ENCODE peak calls at places on chromosomes 3 and 15, in eight cellular contexts. H is GM12891, T is transverse colon, L is stomach, S is upper lobe of left lung, Q is esophagus muscularis mucosa, C is HCT116, B is spleen. P is an unnamed sample.

GRCh38 chr15:57312006-57312322 is 64.3 kb upstream of the CGNL1 start:
- DNase-seq in B (no peak), S (no peak), T (no peak), L (no peak), Q (no peak), H (no peak), C (no peak), P (no peak)

GRCh38 chr15:90609254-90610185 is 79.8 kb downstream of the CRTC3 start:
- DNase-seq in B (no peak), T (no peak), H (no peak), Q (no peak), L (no peak), C (no peak), S (no peak), P (no peak)

GRCh38 chr3:144470646-144471045 is 499.0 kb downstream of the DIPK2A start:
- DNase-seq in H (no peak), Q (no peak), C (no peak), S (no peak), T (no peak), L (no peak), B (no peak), P (no peak)

GRCh38 chr3:46222435-46223161 is 14.5 kb upstream of the CCR1 start:
- DNase-seq in S (no peak), C (no peak), T (no peak), Q (peak; percentile 78), H (no peak), B (no peak), L (no peak), P (no peak)

GRCh38 chr15:78201281-78202190 is 32.8 kb downstream of the ACSBG1 start:
- DNase-seq in B (no peak), Q (no peak), C (no peak), S (no peak), L (peak; percentile 17), H (no peak), T (no peak), P (no peak)

GRCh38 chr3:102224171-102224570 is 210.6 kb upstream of the ZPLD1 start:
- DNase-seq in H (no peak), C (no peak), S (no peak), Q (no peak), T (peak; percentile 15), L (no peak), B (no peak), P (no peak)

GRCh38 chr15:72231066-72231846 is at the start of gene PKM:
- DNase-seq in H (peak; percentile 80), S (peak; percentile 99), B (peak; percentile 98), Q (peak; percentile 99), C (peak; percentile 99), L (peak; percentile 98), T (peak; percentile 98), P (peak; percentile 86)

GRCh38 chr15:66765478-66766281 is 63.6 kb downstream of the SMAD6 start:
- DNase-seq in Q (no peak), H (no peak), L (peak; percentile 97), S (no peak), C (peak; percentile 81), B (peak; percentile 53), T (peak; percentile 67), P (no peak)

GRCh38 chr15:69531302-69532027 is 78.8 kb downstream of the RPLP1 start:
- DNase-seq in L (peak; percentile 28), B (no peak), S (no peak), T (no peak), Q (no peak), H (no peak), C (no peak), P (no peak)

GRCh38 chr3:47016934-47017435 is 37.5 kb downstream of the NBEAL2 start:
- DNase-seq in H (peak; percentile 32), T (no peak), S (no peak), Q (no peak), C (no peak), L (no peak), B (no peak), P (no peak)

GRCh38 chr3:194489736-194490612 is 3.2 kb upstream of the ATP13A3 start:
- DNase-seq in C (no peak), H (peak; percentile 40), S (no peak), L (no peak), Q (peak; percentile 78), T (no peak), B (no peak), P (peak; percentile 41)
- TF ChIP-seq POLR2A in C (no peak), H (peak; percentile 52), S (no peak), L (no peak), Q (no peak), T (no peak), B (no peak), P (peak; percentile 26)

DNA sequence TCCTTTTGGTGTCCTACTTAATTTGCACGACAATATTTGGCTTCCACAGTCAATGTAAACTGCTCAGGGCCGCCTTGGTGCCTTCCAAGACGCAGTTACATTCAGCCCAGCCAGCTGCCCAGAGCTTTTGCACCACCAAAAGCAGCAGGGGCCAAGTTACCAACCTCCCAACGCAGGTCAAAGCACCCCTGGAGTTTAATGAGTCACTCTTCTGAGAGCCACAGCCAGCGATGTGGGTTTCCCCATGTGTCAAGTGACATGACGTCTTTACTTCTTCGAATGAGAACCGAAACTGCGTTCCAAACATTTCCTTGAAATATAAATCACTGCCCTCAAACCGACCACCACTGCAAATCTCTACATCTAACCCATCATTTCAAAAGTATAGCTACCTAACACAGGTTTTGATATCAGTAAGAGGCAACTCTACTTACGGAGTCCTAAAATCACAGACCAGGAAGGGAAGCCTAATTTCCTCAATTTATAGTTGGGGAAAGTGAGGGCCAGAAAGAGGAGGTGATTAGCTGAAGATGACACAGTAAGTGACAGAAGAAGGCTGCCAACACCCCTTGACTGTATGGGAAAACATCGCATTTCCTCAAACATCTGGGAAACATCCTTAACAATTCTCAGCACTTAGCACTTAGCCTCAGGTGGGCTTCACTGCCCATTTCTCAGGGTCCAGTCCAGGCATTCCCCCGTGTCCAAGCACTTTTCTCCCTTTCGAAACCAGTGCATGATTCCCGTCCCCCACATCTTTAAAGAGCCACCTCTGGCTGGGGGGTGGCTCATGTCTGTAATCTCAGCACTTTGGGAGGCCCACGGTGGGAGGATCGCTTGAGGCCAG is 24.5 kb downstream of the MB21D2 start:
- DNase-seq in S (no peak), H (peak; percentile 32), B (no peak), L (no peak), C (peak; percentile 84), Q (no peak), T (peak; percentile 39), P (peak; percentile 35)
- TF ChIP-seq POLR2AphosphoS5 in S (peak; percentile 35), H (no peak), B (peak; percentile 49), L (no peak), C (peak; percentile 20), Q (peak; percentile 21), T (peak; percentile 19), P (no peak)

GRCh38 chr3:53844262-53845102 is 1.7 kb downstream of the CHDH start:
- DNase-seq in Q (no peak), C (no peak), T (peak; percentile 47), B (no peak), H (no peak), S (no peak), L (peak; percentile 49), P (no peak)

GRCh38 chr3:53843195-53844177 is 2.7 kb downstream of the CHDH start:
- DNase-seq in L (no peak), H (no peak), C (no peak), Q (no peak), B (no peak), S (no peak), T (no peak), P (no peak)

GRCh38 chr3:53842436-53843194 is 3.6 kb downstream of the CHDH start:
- DNase-seq in L (peak; percentile 89), Q (no peak), T (peak; percentile 79), B (no peak), C (peak; percentile 57), H (no peak), S (no peak), P (no peak)

GRCh38 chr3:53837331-53837730 is 8.9 kb downstream of the CHDH start:
- DNase-seq in C (no peak), Q (no peak), B (no peak), L (no peak), T (no peak), H (no peak), S (peak; percentile 74), P (no peak)

DNA sequence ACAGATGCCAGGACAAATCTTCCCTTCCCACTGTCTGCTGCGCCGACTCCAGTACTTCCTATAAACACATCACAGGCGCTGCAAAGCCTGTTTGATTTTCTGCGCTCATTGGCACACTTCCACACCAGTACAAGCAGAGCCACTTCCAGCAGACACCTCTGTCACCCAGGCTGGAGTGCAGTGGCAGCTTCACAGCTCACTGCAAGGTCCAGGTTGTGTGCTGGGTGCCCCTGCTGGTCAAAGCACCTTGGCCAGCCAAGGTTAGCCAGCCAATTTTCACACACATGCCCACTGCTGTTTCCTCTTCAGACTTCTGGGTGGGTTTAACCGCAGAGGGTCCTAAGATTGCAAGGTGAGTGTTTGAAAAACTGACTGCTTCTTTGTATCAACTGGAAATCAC is 4.9 kb downstream of the CHDH start:
- DNase-seq in L (peak; percentile 46), B (no peak), H (no peak), T (peak; percentile 57), Q (no peak), C (no peak), S (no peak), P (no peak)
- TF ChIP-seq POLR2A in L (no peak), B (no peak), H (no peak), T (no peak), Q (no peak), C (no peak), S (no peak), P (no peak)

GRCh38 chr3:50612973-50613851 is 1.6 kb upstream of the CISH start:
- DNase-seq in B (no peak), T (no peak), C (no peak), S (no peak), Q (no peak), H (no peak), L (no peak), P (no peak)

GRCh38 chr3:50610181-50610971 is 1.2 kb downstream of the CISH start:
- DNase-seq in L (peak; percentile 84), S (no peak), Q (no peak), C (no peak), B (no peak), T (peak; percentile 86), H (no peak), P (no peak)

GRCh38 chr3:50612234-50612972 is 829 bp upstream of the CISH start:
- DNase-seq in T (no peak), S (no peak), Q (no peak), L (no peak), C (no peak), B (no peak), H (no peak), P (no peak)

GRCh38 chr3:50610992-50611463 is 546 bp downstream of the CISH start:
- DNase-seq in Q (no peak), H (no peak), L (no peak), B (peak; percentile 84), C (no peak), T (no peak), S (no peak), P (no peak)

DNA sequence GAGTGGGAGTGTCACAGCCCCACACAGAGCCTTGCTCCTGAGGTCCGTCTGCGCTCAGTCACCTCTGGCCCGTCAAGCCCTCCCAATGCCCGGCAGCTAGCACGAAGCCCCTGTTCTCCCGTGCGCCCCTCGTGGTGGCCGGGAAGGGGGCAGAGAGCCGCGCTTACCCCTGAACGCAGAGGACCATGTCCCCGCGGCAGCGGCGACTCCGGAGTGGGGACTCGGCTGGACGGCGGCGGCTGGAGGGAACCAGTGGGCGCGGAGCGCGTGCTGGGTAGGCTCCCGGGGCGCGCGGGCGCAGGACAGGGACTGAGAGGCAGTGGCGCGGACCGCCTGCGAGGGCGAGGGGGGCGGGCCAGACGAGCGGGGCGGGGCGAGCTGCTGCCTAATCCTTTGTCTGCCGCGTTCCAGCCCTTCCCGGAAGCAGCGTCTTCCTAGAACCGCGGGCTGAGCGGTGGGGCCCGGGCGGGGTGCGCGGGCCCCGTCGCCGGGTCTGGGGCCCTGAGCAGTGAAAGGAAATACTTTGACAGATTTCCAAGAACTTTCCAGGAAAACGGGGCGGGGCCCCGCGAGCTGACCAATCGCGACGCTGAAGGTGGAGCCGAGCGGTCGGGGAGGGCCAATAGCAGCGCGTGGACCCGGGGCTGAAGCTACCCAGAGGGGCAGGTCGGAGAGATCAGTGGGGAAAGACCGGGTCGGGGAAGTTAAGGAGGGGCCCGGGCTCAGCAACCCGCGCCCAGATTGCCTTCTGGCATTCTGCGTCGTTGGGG is at the start of gene CISH:
- DNase-seq in L (peak; percentile 94), C (no peak), Q (peak; percentile 99), S (peak; percentile 99), T (peak; percentile 96), H (peak; percentile 94), B (peak; percentile 99), P (peak; percentile 89)
- TF ChIP-seq POLR2AphosphoS5 in L (peak; percentile 94), C (peak; percentile 72), Q (peak; percentile 77), S (peak; percentile 93), T (peak; percentile 90), H (no peak), B (peak; percentile 95), P (no peak)